ENCODE peak calls at places on chromosomes 6 and 20, in eight cellular contexts. F is tibial artery, A is progenitor cell of endocrine pancreas, K is pancreas, B is neural crest cell, N is osteocyte, Z is H9, Q is DND-41. V is an unnamed sample.
A peak's percentile ranks its signal among the peaks of the same experiment; 100 is the strongest.

GRCh38 chr6:63560806-63561672 is 11.2 kb upstream of the LOC128125822 start:
- DNase-seq in K (no peak), B (no peak), Q (no peak), N (no peak), F (no peak), A (no peak), Z (no peak), V (no peak)

GRCh38 chr6:156189714-156190113 is 587.5 kb upstream of the ARID1B start:
- DNase-seq in Z (no peak), N (no peak), K (no peak), B (no peak), F (no peak), Q (no peak), A (no peak), V (no peak)

GRCh38 chr20:38473353-38473795 is 731 bp downstream of the RALGAPB start:
- DNase-seq in Z (no peak), B (no peak), Q (no peak), K (no peak), A (no peak), N (no peak), F (no peak), V (no peak)

GRCh38 chr6:77326711-77327110 is 136.6 kb downstream of the HTR1B start:
- DNase-seq in B (no peak), A (no peak), F (no peak), N (no peak), Q (no peak), K (no peak), Z (no peak), V (no peak)

GRCh38 chr20:19756756-19757486 is 1.1 kb upstream of the RIN2 start:
- DNase-seq in B (no peak), F (no peak), Q (no peak), Z (no peak), K (no peak), A (no peak), N (no peak), V (no peak)

GRCh38 chr20:52305843-52306242 is 114.3 kb upstream of the ZFP64 start:
- DNase-seq in Q (peak; percentile 4), B (no peak), Z (no peak), A (no peak), F (no peak), K (no peak), N (no peak), V (no peak)

GRCh38 chr6:107621216-107621940 is 131.5 kb downstream of the SOBP start:
- DNase-seq in N (no peak), F (no peak), Q (no peak), K (no peak), Z (no peak), A (no peak), B (no peak), V (no peak)

GRCh38 chr20:54019585-54019984 is 50.8 kb downstream of the BCAS1 start:
- DNase-seq in N (no peak), K (no peak), A (no peak), F (no peak), B (no peak), Q (no peak), Z (no peak), V (no peak)

GRCh38 chr20:821083-822065 is 12.1 kb upstream of the FAM110A start:
- DNase-seq in K (no peak), B (no peak), Z (no peak), Q (no peak), N (no peak), A (no peak), F (peak; percentile 39), V (no peak)

GRCh38 chr6:134437376-134437775 is 119.5 kb upstream of the SGK1 start:
- DNase-seq in K (no peak), F (no peak), B (no peak), Z (no peak), Q (no peak), A (no peak), N (no peak), V (peak; percentile 92)

GRCh38 chr20:23187759-23188158 is 101.6 kb upstream of the CD93 start:
- DNase-seq in Z (no peak), A (no peak), N (no peak), B (no peak), K (peak; percentile 80), F (peak; percentile 82), Q (no peak), V (peak; percentile 78)

GRCh38 chr6:44297063-44298038 is 15.8 kb downstream of the AARS2 start:
- DNase-seq in N (no peak), Q (no peak), Z (peak; percentile 56), A (peak; percentile 41), B (peak; percentile 52), K (no peak), F (no peak), V (peak; percentile 43)

GRCh38 chr20:38957477-38957876 is 4.7 kb upstream of the DHX35 start:
- DNase-seq in K (no peak), F (no peak), Z (no peak), B (no peak), A (no peak), Q (no peak), N (no peak), V (no peak)

GRCh38 chr6:163960128-163960527 is 545.6 kb downstream of the QKI start:
- DNase-seq in F (no peak), K (no peak), A (no peak), N (no peak), Z (no peak), Q (no peak), B (no peak), V (no peak)

GRCh38 chr20:20549699-20550098 is 162.7 kb downstream of the RALGAPA2 start:
- DNase-seq in F (no peak), N (no peak), B (no peak), Q (no peak), K (no peak), Z (no peak), A (no peak), V (no peak)

GRCh38 chr20:50303573-50304500 is 113.2 kb downstream of the CEBPB start:
- DNase-seq in Z (peak; percentile 20), F (peak; percentile 86), K (peak; percentile 77), Q (no peak), B (no peak), A (no peak), N (no peak), V (no peak)

GRCh38 chr6:9942131-9942530 is 472.7 kb downstream of the TFAP2A start:
- DNase-seq in F (no peak), Z (no peak), B (no peak), A (no peak), Q (no peak), N (no peak), K (no peak), V (no peak)

GRCh38 chr20:52975024-52975732 is 3.0 kb downstream of the TSHZ2 start:
- DNase-seq in N (no peak), Q (no peak), A (no peak), B (no peak), Z (no peak), F (no peak), K (no peak), V (no peak)

GRCh38 chr6:101539510-101540245 is 146.2 kb downstream of the GRIK2 start:
- DNase-seq in B (no peak), A (no peak), F (no peak), Z (no peak), Q (no peak), N (no peak), K (no peak), V (no peak)

DNA sequence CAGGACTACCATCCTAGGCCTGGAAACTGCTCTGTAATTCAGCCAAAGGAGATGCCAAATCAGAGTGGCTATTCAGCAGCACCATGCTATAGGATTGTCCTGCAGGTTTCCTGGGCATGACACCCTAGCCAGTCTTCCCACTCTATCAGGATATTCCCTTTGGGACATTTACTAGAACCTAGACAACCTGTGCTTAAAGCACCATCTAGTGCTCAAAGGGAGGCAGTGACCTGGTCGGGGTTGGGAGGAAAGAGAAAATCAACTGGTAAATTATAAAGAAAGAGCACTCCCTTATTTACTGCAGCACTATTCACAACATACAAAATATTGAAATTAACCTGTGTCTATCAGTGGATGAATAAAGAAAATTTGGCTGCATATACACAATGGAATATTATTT is 67.2 kb upstream of the SMLR1 start:
- DNase-seq in N (no peak), Q (no peak), B (peak; percentile 9), F (no peak), Z (peak; percentile 62), K (no peak), A (no peak), V (no peak)
- TF ChIP-seq CTCF in N (peak; percentile 37), Q (peak; percentile 60), B (peak; percentile 59), F (no peak), Z (peak; percentile 88), K (no peak), A (peak; percentile 68), V (no peak)

GRCh38 chr6:81998432-81998831 is 246.0 kb upstream of the TENT5A start:
- DNase-seq in A (no peak), F (no peak), K (no peak), Z (no peak), B (no peak), N (no peak), Q (no peak), V (no peak)
- TF ChIP-seq CTCF in A (no peak), F (no peak), K (no peak), Z (no peak), B (no peak), N (no peak), Q (no peak), V (no peak)

GRCh38 chr20:62272200-62272599 is 30.6 kb upstream of the ADRM1 start:
- DNase-seq in Z (no peak), A (no peak), Q (no peak), F (no peak), N (no peak), B (no peak), K (no peak), V (no peak)

GRCh38 chr20:62267543-62267942 is 29.2 kb downstream of the OSBPL2 start:
- DNase-seq in Q (no peak), K (peak; percentile 6), A (no peak), N (no peak), F (no peak), B (no peak), Z (no peak), V (no peak)

GRCh38 chr20:62269378-62269777 is 31.1 kb downstream of the OSBPL2 start:
- DNase-seq in A (no peak), B (no peak), N (no peak), Z (no peak), F (no peak), Q (no peak), K (no peak), V (no peak)

GRCh38 chr20:62268228-62268900 is 30.0 kb downstream of the OSBPL2 start:
- DNase-seq in Q (no peak), F (no peak), B (no peak), Z (no peak), N (no peak), K (no peak), A (no peak), V (no peak)

GRCh38 chr20:62269871-62270270 is 31.6 kb downstream of the OSBPL2 start:
- DNase-seq in Z (no peak), B (no peak), N (no peak), F (no peak), Q (no peak), K (no peak), A (no peak), V (no peak)
- TF ChIP-seq CTCF in Z (no peak), B (no peak), N (no peak), F (no peak), Q (no peak), K (no peak), A (no peak), V (no peak)

GRCh38 chr6:2086328-2087008 is 158.9 kb downstream of the GMDS start:
- DNase-seq in K (no peak), Z (no peak), A (no peak), B (no peak), N (no peak), F (peak; percentile 72), Q (no peak), V (no peak)

GRCh38 chr6:2081155-2082138 is 164.0 kb downstream of the GMDS start:
- DNase-seq in A (no peak), F (no peak), N (no peak), K (no peak), Z (no peak), Q (peak; percentile 58), B (no peak), V (no peak)

GRCh38 chr6:2085657-2086056 is 159.7 kb downstream of the GMDS start:
- DNase-seq in A (no peak), Z (no peak), B (no peak), N (no peak), K (no peak), F (no peak), Q (no peak), V (no peak)
- TF ChIP-seq CTCF in A (no peak), Z (no peak), B (no peak), N (no peak), K (no peak), F (no peak), Q (no peak), V (no peak)